ENCODE peak calls at places on chromosomes 5 and 9, in nine cellular contexts. E is heart left ventricle, J is lower lobe of right lung, V is psoas muscle, D is astrocyte, G is left ventricle myocardium inferior, X is breast epithelium, I is cardiac muscle cell, Q is adipocyte. L is an unnamed sample. For H3K9me3, the result is how much of the 10 kb centered on the place peaks cover.

GRCh38 chr5:171721469-171721868 is 64.1 kb upstream of the SMIM23 start:
- DNase-seq in J (no peak), V (no peak), X (no peak), E (no peak), Q (no peak), I (no peak), D (no peak), G (no peak), L (no peak)

GRCh38 chr5:72598461-72599433 is 91.5 kb upstream of the ZNF366 start:
- DNase-seq in Q (peak), X (no peak), I (peak), J (no peak), E (no peak), D (peak), V (no peak), G (no peak), L (no peak)

GRCh38 chr9:77475641-77476473 is 172.3 kb downstream of the GNA14 start:
- DNase-seq in I (peak), G (no peak), V (no peak), Q (peak), D (peak), X (no peak), J (no peak), E (no peak), L (no peak)

GRCh38 chr5:68490401-68490800 is 274.8 kb downstream of the PIK3R1 start:
- DNase-seq in X (no peak), Q (no peak), J (no peak), V (no peak), I (no peak), G (no peak), D (no peak), E (no peak), L (no peak)

GRCh38 chr5:32210151-32210550 is 36.0 kb upstream of the GOLPH3 start:
- DNase-seq in D (no peak), J (no peak), Q (no peak), V (no peak), G (no peak), E (no peak), X (no peak), I (no peak), L (no peak)

GRCh38 chr5:170470808-170471404 is 32.9 kb upstream of the KCNIP1 start:
- DNase-seq in J (no peak), D (no peak), X (no peak), G (no peak), I (no peak), Q (no peak), E (no peak), V (no peak), L (no peak)

GRCh38 chr9:111040494-111040893 is 2.2 kb upstream of the LPAR1 start:
- DNase-seq in X (no peak), V (no peak), G (no peak), Q (no peak), E (no peak), I (no peak), J (no peak), D (no peak), L (no peak)

GRCh38 chr9:92807757-92808725 is 43.4 kb upstream of the BICD2 start:
- DNase-seq in G (no peak), J (no peak), V (no peak), Q (no peak), I (no peak), X (no peak), E (no peak), D (no peak), L (peak)

GRCh38 chr9:114701971-114702370 is 20.0 kb upstream of the TEX48 start:
- DNase-seq in I (no peak), G (no peak), E (no peak), V (no peak), J (no peak), Q (no peak), X (no peak), D (no peak), L (no peak)

GRCh38 chr9:76519027-76519835 is 60.2 kb downstream of the GCNT1 start:
- DNase-seq in Q (no peak), I (no peak), G (no peak), X (no peak), D (peak), V (no peak), E (no peak), J (no peak), L (no peak)

GRCh38 chr5:56270568-56271392 is 37.6 kb upstream of the ANKRD55 start:
- DNase-seq in Q (peak), I (peak), V (peak), J (peak), G (peak), D (peak), E (peak), X (peak), L (peak)

GRCh38 chr9:16154570-16155078 is 601.8 kb downstream of the CCDC171 start:
- DNase-seq in D (no peak), J (no peak), I (peak), G (peak), V (peak), X (no peak), E (peak), Q (no peak), L (no peak)

GRCh38 chr9:81570083-81570482 is 119.3 kb downstream of the TLE1 start:
- DNase-seq in I (no peak), J (no peak), D (no peak), Q (no peak), E (no peak), G (no peak), V (no peak), X (no peak), L (no peak)

GRCh38 chr9:135722365-135722764 is 20.4 kb downstream of the KCNT1 start:
- DNase-seq in J (no peak), V (no peak), X (no peak), D (no peak), G (no peak), Q (no peak), E (no peak), I (no peak), L (no peak)

GRCh38 chr9:26954050-26954508 is 2.1 kb upstream of the IFT74 start:
- DNase-seq in G (no peak), I (peak), V (no peak), Q (no peak), J (no peak), E (no peak), X (no peak), D (no peak), L (no peak)

GRCh38 chr5:39943811-39944210 is 519.0 kb upstream of the DAB2 start:
- DNase-seq in I (peak), X (no peak), V (no peak), G (no peak), J (no peak), Q (peak), D (no peak), E (no peak), L (no peak)

GRCh38 chr5:162174358-162174757 is 106.8 kb downstream of the GABRG2 start:
- DNase-seq in G (no peak), Q (no peak), I (no peak), D (no peak), E (no peak), V (no peak), X (no peak), J (no peak), L (no peak)

GRCh38 chr9:96139592-96140251 is 162.3 kb downstream of the HSD17B3 start:
- DNase-seq in Q (peak), V (peak), I (peak), X (no peak), D (peak), J (no peak), E (peak), G (no peak), L (peak)

GRCh38 chr9:75083188-75083976 is 4.6 kb downstream of the NMRK1 start:
- DNase-seq in D (no peak), J (peak), V (no peak), X (no peak), Q (no peak), G (peak), E (peak), I (no peak), L (no peak)

GRCh38 chr5:64229163-64229774 is 63.6 kb downstream of the RNF180 start:
- DNase-seq in D (peak), J (no peak), Q (peak), X (no peak), E (no peak), V (no peak), I (peak), G (no peak), L (no peak)

GRCh38 chr5:168047043-168047668 is 244.3 kb upstream of the WWC1 start:
- DNase-seq in X (no peak), E (no peak), Q (peak), G (no peak), J (no peak), D (peak), I (peak), V (no peak), L (peak)

GRCh38 chr5:149938791-149939358 is 5.7 kb downstream of the PDE6A start:
- DNase-seq in J (no peak), X (peak), D (peak), V (peak), G (no peak), I (peak), E (no peak), Q (peak), L (no peak)

GRCh38 chr5:40410231-40410861 is 269.4 kb upstream of the PTGER4 start:
- DNase-seq in I (peak), Q (no peak), G (no peak), X (no peak), V (no peak), D (peak), J (no peak), E (no peak), L (no peak)

GRCh38 chr5:178125253-178125916 is 5.4 kb upstream of the RMND5B start:
- DNase-seq in D (no peak), J (no peak), G (peak), Q (no peak), E (no peak), X (no peak), V (no peak), I (no peak), L (no peak)

GRCh38 chr5:149546974-149547373 is 4.3 kb downstream of the CSNK1A1 start:
- DNase-seq in E (no peak), Q (no peak), V (no peak), D (no peak), X (no peak), I (no peak), J (no peak), G (no peak), L (no peak)

GRCh38 chr9:2173170-2173569 is 158.0 kb downstream of the SMARCA2 start:
- DNase-seq in J (no peak), D (no peak), G (no peak), I (no peak), E (no peak), Q (no peak), X (no peak), V (no peak), L (no peak)

GRCh38 chr9:2166219-2166618 is 151.1 kb downstream of the SMARCA2 start:
- DNase-seq in I (no peak), D (no peak), G (no peak), E (no peak), X (no peak), J (no peak), Q (no peak), V (no peak), L (no peak)

GRCh38 chr9:2170737-2171136 is 155.6 kb downstream of the SMARCA2 start:
- DNase-seq in E (no peak), J (no peak), V (no peak), G (no peak), I (no peak), Q (no peak), X (no peak), D (no peak), L (no peak)

GRCh38 chr9:2164268-2164667 is 149.1 kb downstream of the SMARCA2 start:
- DNase-seq in Q (no peak), D (no peak), J (no peak), E (no peak), X (no peak), I (no peak), V (no peak), G (no peak), L (no peak)

DNA sequence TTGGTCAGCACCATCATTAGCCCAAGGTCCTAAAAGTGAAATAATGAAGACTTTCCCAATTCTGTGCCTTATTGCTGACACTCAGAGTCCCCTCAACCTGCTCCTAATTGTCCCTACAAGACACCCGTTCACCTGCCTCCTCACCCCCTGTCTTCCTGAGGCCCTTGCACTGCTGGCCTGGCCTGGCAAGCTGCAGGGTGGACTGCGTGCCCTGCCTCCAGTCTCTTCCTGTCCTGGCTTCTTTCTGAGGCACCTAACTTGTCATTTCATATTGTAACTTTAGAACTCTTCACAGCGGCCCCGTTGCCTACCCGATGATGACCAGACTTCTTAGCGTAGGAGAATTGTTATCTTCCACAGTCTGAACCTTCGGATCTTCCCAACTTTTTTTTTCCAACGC is 153.9 kb downstream of the SMARCA2 start:
- DNase-seq in I (no peak), D (no peak), V (no peak), X (no peak), G (no peak), Q (no peak), J (no peak), E (peak), L (no peak)
- H3K9me3 ChIP-seq in I (under half), D (under half), V (under half), X (under half), G (under half), Q (under half), J (under half), E (under half), L (under half)

DNA sequence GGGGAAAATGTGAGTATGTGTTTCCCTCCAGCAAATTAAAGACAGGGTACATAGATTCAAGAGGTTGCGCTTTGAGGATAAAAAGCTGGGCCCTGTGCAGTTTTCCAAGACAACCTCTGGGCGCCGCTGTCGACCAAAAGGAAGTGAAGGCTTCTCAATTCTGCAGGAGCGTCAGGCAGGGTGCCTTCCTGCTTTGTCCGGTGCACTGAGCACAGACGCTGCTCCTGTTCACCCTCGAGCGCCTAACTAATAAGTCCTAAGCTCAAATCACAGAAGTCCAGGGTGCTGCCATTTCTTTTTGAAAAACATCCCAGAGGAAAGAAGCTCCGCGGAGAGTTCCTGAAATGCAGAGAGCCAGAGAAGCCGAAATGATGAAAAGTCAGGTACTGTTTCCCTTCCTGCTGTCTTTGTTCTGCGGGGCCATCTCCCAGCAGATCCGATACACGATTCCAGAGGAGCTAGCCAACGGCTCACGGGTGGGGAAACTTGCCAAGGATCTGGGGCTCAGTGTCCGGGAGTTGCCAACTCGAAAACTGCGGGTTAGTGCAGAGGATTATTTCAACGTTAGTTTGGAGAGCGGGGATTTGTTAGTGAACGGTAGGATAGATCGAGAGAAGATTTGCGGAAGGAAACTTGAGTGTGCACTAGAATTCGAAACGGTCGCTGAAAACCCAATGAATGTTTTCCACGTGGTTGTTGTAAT is at the start of gene PCDHGB1:
- DNase-seq in V (peak), I (peak), E (peak), J (no peak), Q (peak), D (peak), X (no peak), G (no peak), L (peak)
- H3K9me3 ChIP-seq in V (under half), I (under half), E (under half), J (half or more), Q (under half), D (under half), X (half or more), G (half or more), L (under half)

GRCh38 chr9:137725598-137725997 is 106.8 kb downstream of the EHMT1 start:
- DNase-seq in I (no peak), J (no peak), E (no peak), Q (no peak), D (no peak), G (no peak), X (no peak), V (no peak), L (no peak)
- H3K9me3 ChIP-seq in I (under half), J (under half), E (under half), Q (under half), D (under half), G (under half), X (under half), V (under half), L (under half)

DNA sequence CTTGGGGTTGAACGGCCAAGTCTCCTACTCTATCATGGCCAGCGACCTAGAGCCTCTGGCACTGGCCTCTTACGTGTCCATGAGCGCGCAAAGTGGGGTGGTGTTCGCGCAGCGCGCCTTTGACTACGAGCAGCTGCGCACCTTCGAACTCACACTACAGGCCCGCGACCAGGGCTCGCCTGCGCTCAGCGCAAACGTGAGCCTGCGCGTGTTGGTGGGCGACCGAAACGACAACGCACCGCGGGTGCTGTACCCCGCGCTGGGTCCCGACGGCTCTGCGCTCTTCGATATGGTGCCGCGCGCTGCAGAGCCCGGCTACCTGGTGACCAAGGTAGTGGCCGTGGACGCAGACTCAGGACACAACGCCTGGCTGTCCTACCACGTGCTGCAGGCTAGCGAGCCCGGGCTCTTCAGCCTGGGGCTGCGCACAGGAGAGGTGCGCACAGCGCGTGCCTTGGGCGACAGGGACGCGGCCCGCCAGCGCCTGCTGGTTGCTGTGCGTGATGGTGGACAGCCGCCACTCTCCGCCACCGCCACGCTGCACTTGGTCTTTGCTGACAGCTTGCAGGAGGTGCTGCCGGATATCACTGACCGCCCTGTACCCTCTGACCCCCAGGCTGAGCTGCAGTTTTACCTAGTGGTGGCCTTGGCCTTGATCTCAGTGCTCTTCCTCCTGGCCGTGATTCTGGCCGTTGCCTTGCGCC is 2.0 kb downstream of the PCDHGB5 start:
- DNase-seq in V (no peak), D (no peak), J (no peak), I (no peak), Q (no peak), G (no peak), X (no peak), E (no peak), L (no peak)
- H3K9me3 ChIP-seq in V (under half), D (under half), J (half or more), I (under half), Q (under half), G (half or more), X (half or more), E (half or more), L (under half)

GRCh38 chr5:138636401-138636944 is 61.3 kb upstream of the HSPA9 start:
- DNase-seq in I (no peak), J (no peak), E (no peak), G (no peak), V (no peak), X (no peak), Q (no peak), D (no peak), L (no peak)

GRCh38 chr5:138635708-138636107 is 60.5 kb upstream of the HSPA9 start:
- DNase-seq in I (no peak), E (no peak), Q (no peak), G (no peak), V (no peak), X (no peak), J (no peak), D (no peak), L (no peak)

GRCh38 chr5:138635268-138635667 is 60.1 kb upstream of the HSPA9 start:
- DNase-seq in X (no peak), G (no peak), Q (peak), J (no peak), I (peak), D (peak), V (no peak), E (no peak), L (no peak)

GRCh38 chr5:138639326-138639725 is 64.1 kb upstream of the HSPA9 start:
- DNase-seq in X (no peak), Q (no peak), G (no peak), E (no peak), I (no peak), D (no peak), V (no peak), J (no peak), L (no peak)

GRCh38 chr5:138637256-138637655 is 62.1 kb upstream of the HSPA9 start:
- DNase-seq in Q (no peak), J (no peak), E (no peak), X (no peak), G (no peak), I (no peak), D (no peak), V (no peak), L (no peak)
- H3K9me3 ChIP-seq in Q (under half), J (under half), E (under half), X (under half), G (under half), I (under half), D (under half), V (under half), L (under half)

GRCh38 chr5:74318985-74319563 is 321.5 kb downstream of the ENC1 start:
- DNase-seq in D (peak), G (no peak), X (no peak), V (no peak), E (no peak), I (no peak), J (no peak), Q (no peak), L (no peak)
- H3K9me3 ChIP-seq in D (under half), G (under half), X (under half), V (under half), E (under half), I (under half), J (under half), Q (under half), L (under half)

DNA sequence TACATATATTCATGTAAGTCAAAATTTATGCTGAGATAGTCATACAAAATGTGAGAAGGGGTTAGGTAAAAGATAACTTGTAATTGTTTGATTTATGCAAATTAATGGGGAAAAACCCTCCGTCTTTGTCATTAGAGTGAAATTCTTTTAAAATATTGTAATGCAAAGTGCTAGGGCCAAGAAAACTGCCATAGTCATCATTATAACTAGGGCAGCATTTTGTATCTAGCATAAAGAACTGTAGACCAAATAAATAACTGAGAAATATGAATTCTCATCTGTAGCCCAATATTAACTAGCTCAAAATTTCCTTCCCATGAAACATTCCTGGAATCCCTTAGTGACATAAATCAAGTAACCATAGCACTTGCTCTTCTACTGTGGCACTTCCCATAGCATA is 118.6 kb downstream of the MRPS30 start:
- DNase-seq in X (no peak), I (no peak), G (no peak), Q (no peak), D (no peak), E (no peak), V (no peak), J (no peak), L (no peak)
- H3K9me3 ChIP-seq in X (under half), I (under half), G (under half), Q (under half), D (under half), E (under half), V (under half), J (under half), L (under half)

GRCh38 chr9:100309992-100310391 is 42.8 kb downstream of the TEX10 start:
- DNase-seq in V (no peak), Q (peak), G (no peak), X (no peak), J (no peak), D (peak), I (peak), E (no peak), L (no peak)
- H3K9me3 ChIP-seq in V (under half), Q (under half), G (under half), X (under half), J (under half), D (under half), I (under half), E (under half), L (under half)

L was measured in BE2C.